ENCODE peak calls at places on chromosomes 16 and 17, in four cellular contexts. L is T1000, B is astrocyte of the cerebellum, X is dorsolateral prefrontal cortex. Z is an unnamed sample.

GRCh38 chr16:2838928-2839327 is 8.8 kb downstream of the ZG16B start:
- DNase-seq in B (peak), X (peak), L (peak), Z (peak)

GRCh38 chr17:76130473-76130872 is 10.6 kb downstream of the FOXJ1 start:
- DNase-seq in L (no peak), B (no peak), X (no peak), Z (no peak)

GRCh38 chr17:68567035-68567434 is 34.1 kb downstream of the FAM20A start:
- DNase-seq in B (no peak), L (no peak), X (no peak), Z (no peak)

GRCh38 chr17:44005865-44006580 is 1.6 kb downstream of the NAGS start:
- DNase-seq in X (no peak), L (no peak), B (no peak), Z (no peak)

GRCh38 chr17:75459246-75459589 is 2.8 kb downstream of the TMEM94 start:
- DNase-seq in B (no peak), L (no peak), X (no peak), Z (no peak)

GRCh38 chr17:53406907-53407306 is 415.8 kb upstream of the KIF2B start:
- DNase-seq in B (no peak), X (no peak), L (no peak), Z (no peak)

GRCh38 chr17:35729405-35729833 is 2.0 kb upstream of the RASL10B start:
- DNase-seq in X (no peak), B (no peak), L (no peak), Z (no peak)

GRCh38 chr17:70420876-70421445 is 251.6 kb downstream of the KCNJ2 start:
- DNase-seq in L (no peak), X (no peak), B (no peak), Z (no peak)

GRCh38 chr17:49352587-49353154 is 9.4 kb downstream of the ZNF652 start:
- DNase-seq in B (no peak), L (no peak), X (no peak), Z (no peak)

GRCh38 chr17:33124871-33125551 is 133.4 kb downstream of the SPACA3 start:
- DNase-seq in B (no peak), L (no peak), X (no peak), Z (no peak)

GRCh38 chr16:72921620-72922019 is 126.3 kb downstream of the ZFHX3 start:
- DNase-seq in B (no peak), L (no peak), X (no peak), Z (no peak)

GRCh38 chr16:49932943-49933342 is 77.0 kb upstream of the ZNF423 start:
- DNase-seq in B (no peak), L (no peak), X (no peak), Z (no peak)

GRCh38 chr17:49989518-49989880 is 5.5 kb downstream of the DLX3 start:
- DNase-seq in X (no peak), B (no peak), L (no peak), Z (no peak)

GRCh38 chr17:17900615-17901520 is 64.1 kb upstream of the SREBF1 start:
- DNase-seq in X (no peak), L (peak), B (peak), Z (peak)

GRCh38 chr17:1379930-1380313 is 20.1 kb downstream of the YWHAE start:
- DNase-seq in X (no peak), B (no peak), L (no peak), Z (no peak)

GRCh38 chr16:26457061-26457460 is 609.7 kb upstream of the C16orf82 start:
- DNase-seq in L (no peak), X (no peak), B (no peak), Z (no peak)

GRCh38 chr17:63420868-63421680 is 25.0 kb downstream of the CYB561 start:
- DNase-seq in X (no peak), L (no peak), B (no peak), Z (no peak)

GRCh38 chr17:75853410-75853809 is 1.7 kb downstream of the WBP2 start:
- DNase-seq in L (no peak), X (no peak), B (no peak), Z (no peak)

Z was measured in non-pigmented ciliary epithelial cell.